ENCODE peak calls at places on chromosomes 7 and 10, in six cellular contexts. E is A549, H is GM12878, N is K562, D is HepG2, B is endothelial cell of umbilical vein. O is an unnamed sample.
A peak's percentile ranks its signal among the peaks of the same experiment; 100 is the strongest.

GRCh38 chr7:884191-885003 is 8.0 kb downstream of the GET4 start:
- DNase-seq in E (no peak), B (no peak), N (no peak), D (no peak), H (no peak), O (no peak)

GRCh38 chr7:19369806-19370205 is 224.6 kb upstream of the FERD3L start:
- DNase-seq in N (no peak), H (no peak), E (no peak), D (no peak), B (no peak), O (no peak)

GRCh38 chr10:42934351-42934811 is 142.5 kb upstream of the RET start:
- DNase-seq in H (no peak), N (no peak), E (no peak), B (no peak), D (no peak), O (no peak)

GRCh38 chr10:22849077-22849810 is 78.6 kb upstream of the ARMC3 start:
- DNase-seq in B (peak; percentile 85), D (peak; percentile 66), N (no peak), H (no peak), E (no peak), O (no peak)

GRCh38 chr7:111835066-111835465 is 272.8 kb upstream of the IMMP2L start:
- DNase-seq in E (no peak), D (no peak), N (no peak), B (peak; percentile 72), H (no peak), O (no peak)

GRCh38 chr10:17756557-17757208 is 4.7 kb downstream of the TMEM236 start:
- DNase-seq in N (no peak), H (peak; percentile 53), D (peak; percentile 18), E (peak; percentile 7), B (no peak), O (no peak)

GRCh38 chr7:20214787-20215669 is 2.2 kb downstream of the MACC1 start:
- DNase-seq in H (no peak), N (peak; percentile 54), D (no peak), B (no peak), E (no peak), O (peak; percentile 47)

GRCh38 chr7:101728888-101729883 is 88.2 kb upstream of the CUX1 start:
- DNase-seq in B (no peak), D (peak; percentile 80), E (peak; percentile 84), N (peak; percentile 84), H (no peak), O (peak; percentile 91)

GRCh38 chr10:88027570-88027969 is 164.1 kb downstream of the PTEN start:
- DNase-seq in B (no peak), H (peak; percentile 37), N (no peak), E (no peak), D (no peak), O (peak; percentile 97)

GRCh38 chr10:107733328-107733727 is 568.8 kb upstream of the SORCS1 start:
- DNase-seq in D (no peak), N (no peak), B (no peak), H (no peak), E (no peak), O (no peak)

GRCh38 chr7:147477526-147477925 is 1113.0 kb upstream of the C7orf33 start:
- DNase-seq in H (no peak), D (no peak), B (no peak), N (no peak), E (no peak), O (no peak)

GRCh38 chr10:3186365-3186764 is 13.8 kb upstream of the PITRM1 start:
- DNase-seq in D (no peak), N (no peak), B (no peak), E (no peak), H (no peak), O (no peak)

GRCh38 chr10:70186571-70186970 is 16.3 kb upstream of the SAR1A start:
- DNase-seq in D (no peak), B (no peak), N (no peak), H (no peak), E (no peak), O (no peak)

GRCh38 chr10:59536151-59536550 is 173.5 kb downstream of the SLC16A9 start:
- DNase-seq in E (no peak), H (no peak), B (peak; percentile 78), N (no peak), D (no peak), O (no peak)

GRCh38 chr7:47403341-47403866 is 178.5 kb downstream of the TNS3 start:
- DNase-seq in H (no peak), D (no peak), N (no peak), B (no peak), E (no peak), O (no peak)

GRCh38 chr7:2661096-2661449 is 26.9 kb upstream of the AMZ1 start:
- DNase-seq in B (no peak), D (no peak), E (no peak), H (no peak), N (no peak), O (no peak)

GRCh38 chr10:79069325-79070090 is 742 bp downstream of the ZMIZ1 start:
- DNase-seq in E (peak; percentile 29), B (peak; percentile 63), D (no peak), N (peak; percentile 81), H (no peak), O (peak; percentile 69)

GRCh38 chr10:112607506-112607905 is 160.5 kb downstream of the VTI1A start:
- DNase-seq in B (no peak), E (no peak), H (no peak), D (no peak), N (no peak), O (no peak)

GRCh38 chr10:112950714-112951348 is 784 bp downstream of the TCF7L2 start:
- DNase-seq in H (no peak), E (peak; percentile 64), N (peak; percentile 28), D (no peak), B (peak; percentile 40), O (peak; percentile 70)

GRCh38 chr10:59804220-59804619 is 51.0 kb upstream of the MRLN start:
- DNase-seq in E (no peak), H (no peak), N (no peak), D (no peak), B (no peak), O (no peak)

GRCh38 chr7:47405286-47405904 is 176.5 kb downstream of the TNS3 start:
- DNase-seq in B (no peak), N (no peak), E (no peak), D (no peak), H (no peak), O (no peak)

GRCh38 chr7:77416621-77417371 is 647 bp upstream of the GSAP start:
- DNase-seq in B (peak; percentile 30), D (no peak), N (no peak), H (no peak), E (peak; percentile 59), O (no peak)

GRCh38 chr7:135193615-135194081 is 17.7 kb downstream of the WDR91 start:
- DNase-seq in H (no peak), E (no peak), N (no peak), B (no peak), D (peak; percentile 40), O (no peak)

GRCh38 chr7:50952544-50952943 is 169.8 kb upstream of the GRB10 start:
- DNase-seq in D (no peak), B (no peak), N (no peak), E (no peak), H (no peak), O (no peak)

GRCh38 chr10:8404721-8405120 is 350.2 kb downstream of the GATA3 start:
- DNase-seq in D (no peak), E (no peak), N (no peak), B (no peak), H (peak; percentile 21), O (no peak)

GRCh38 chr10:45373003-45373782 is 823 bp upstream of the ALOX5 start:
- DNase-seq in B (no peak), N (peak; percentile 53), D (no peak), E (no peak), H (no peak), O (no peak)

GRCh38 chr10:15864419-15864818 is 4.1 kb upstream of the MINDY3 start:
- DNase-seq in N (no peak), H (no peak), D (no peak), E (no peak), B (no peak), O (no peak)

DNA sequence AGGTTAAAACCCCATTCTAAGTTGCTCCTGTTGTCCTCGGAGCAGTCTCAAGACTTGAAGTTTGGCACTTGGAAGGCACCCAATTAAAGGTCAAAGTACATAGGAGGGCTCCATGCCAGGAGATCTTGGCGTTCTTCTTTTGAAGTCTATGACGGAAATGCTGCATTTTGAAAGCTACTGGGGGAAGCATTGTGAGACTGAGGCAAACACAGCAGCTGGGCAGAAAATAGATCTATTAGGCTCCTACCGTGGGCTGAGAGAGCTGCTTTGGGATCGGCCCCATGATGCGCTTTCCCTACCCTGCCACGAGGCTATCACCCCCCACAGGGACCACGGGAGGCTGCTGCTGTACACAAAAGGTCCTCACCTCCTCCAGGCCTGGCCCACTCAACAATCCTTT is 20.0 kb downstream of the KIAA1549 start:
- DNase-seq in H (no peak), N (no peak), B (peak; percentile 39), E (peak; percentile 18), D (no peak), O (no peak)
- H3K4me3 ChIP-seq in H (no peak overlapping the region), N (no peak overlapping the region), B (no peak overlapping the region), E (no peak overlapping the region), D (no peak overlapping the region), O (no peak overlapping the region)

DNA sequence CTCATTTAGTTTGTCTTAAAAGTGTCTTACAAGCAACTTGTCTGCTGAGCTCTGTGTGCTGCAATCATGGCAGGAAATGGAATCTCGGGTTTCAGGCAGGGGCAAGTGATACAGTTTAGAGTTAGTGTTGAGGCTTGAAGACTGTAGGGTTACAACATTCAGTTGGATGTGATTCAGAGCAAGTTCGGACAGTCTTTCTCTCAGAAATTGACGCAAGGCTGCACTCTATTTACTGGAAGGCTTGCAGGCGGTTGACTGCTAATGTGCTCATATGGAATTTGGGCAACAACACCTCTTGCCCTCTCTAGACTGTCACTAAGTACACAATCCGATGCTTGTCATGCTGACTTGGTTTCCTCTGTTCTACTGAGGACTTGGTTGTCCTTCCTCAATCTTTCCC is 161.7 kb upstream of the BMPER start:
- DNase-seq in H (no peak), N (no peak), E (no peak), B (no peak), D (no peak), O (no peak)
- TF ChIP-seq MYC in H (no peak), N (no peak), E (no peak), B (no peak), D (no peak), O (no peak)

GRCh38 chr10:36886303-36886891 is 239.0 kb upstream of the ANKRD30A start:
- DNase-seq in N (no peak), B (no peak), H (no peak), D (no peak), E (no peak), O (no peak)

GRCh38 chr10:36885746-36886145 is 239.7 kb upstream of the ANKRD30A start:
- DNase-seq in H (no peak), E (no peak), B (no peak), N (no peak), D (no peak), O (no peak)

GRCh38 chr10:36888925-36889573 is 236.3 kb upstream of the ANKRD30A start:
- DNase-seq in N (peak; percentile 20), B (peak; percentile 13), H (no peak), D (peak; percentile 89), E (peak; percentile 82), O (peak; percentile 61)
- TF ChIP-seq CTCF in N (peak; percentile 63), B (peak; percentile 24), H (peak; percentile 72), D (peak; percentile 95), E (peak; percentile 74), O (peak; percentile 59)

GRCh38 chr7:34320926-34321609 is 336.9 kb upstream of the NPSR1 start:
- DNase-seq in E (peak; percentile 78), N (peak; percentile 60), H (peak; percentile 7), D (peak; percentile 67), B (peak; percentile 79), O (peak; percentile 68)
- H3K4me3 ChIP-seq in E (peak overlapping the region; percentile 18), N (no peak overlapping the region), H (no peak overlapping the region), D (no peak overlapping the region), B (peak overlapping the region; percentile 2), O (no peak overlapping the region)

O was measured in NB4.